ENCODE peak calls at places on chromosomes 5 and 9, in ten cellular contexts. One of them, this sample, is unnamed.

GRCh38 chr5:109121225-109121624 is 288.5 kb downstream of the PJA2 start:
- DNase-seq in heart left ventricle: no peak
- DNase-seq in prostate gland: no peak
- DNase-seq in body of pancreas: no peak
- DNase-seq in IMR-90: no peak
- DNase-seq in right lobe of liver: no peak
- DNase-seq in endothelial cell of umbilical vein: no peak
- DNase-seq in spleen: no peak
- DNase-seq in breast epithelium: no peak
- DNase-seq in tibial nerve: no peak
- DNase-seq in this sample: no peak

GRCh38 chr5:159412284-159413046 is 82.2 kb upstream of the IL12B start:
- DNase-seq in heart left ventricle: no peak
- DNase-seq in prostate gland: no peak
- DNase-seq in body of pancreas: no peak
- DNase-seq in IMR-90: no peak
- DNase-seq in right lobe of liver: no peak
- DNase-seq in endothelial cell of umbilical vein: no peak
- DNase-seq in spleen: peak; percentile 78
- DNase-seq in breast epithelium: no peak
- DNase-seq in tibial nerve: no peak
- DNase-seq in this sample: no peak

GRCh38 chr5:59042201-59042600 is 459.3 kb downstream of the RAB3C start:
- DNase-seq in heart left ventricle: no peak
- DNase-seq in prostate gland: no peak
- DNase-seq in body of pancreas: no peak
- DNase-seq in IMR-90: peak; percentile 63
- DNase-seq in right lobe of liver: no peak
- DNase-seq in endothelial cell of umbilical vein: peak; percentile 29
- DNase-seq in spleen: no peak
- DNase-seq in breast epithelium: no peak
- DNase-seq in tibial nerve: no peak
- DNase-seq in this sample: no peak

GRCh38 chr5:76972670-76973069 is 19.8 kb downstream of the CRHBP start:
- DNase-seq in heart left ventricle: no peak
- DNase-seq in prostate gland: no peak
- DNase-seq in body of pancreas: no peak
- DNase-seq in IMR-90: no peak
- DNase-seq in right lobe of liver: no peak
- DNase-seq in endothelial cell of umbilical vein: no peak
- DNase-seq in spleen: no peak
- DNase-seq in breast epithelium: no peak
- DNase-seq in tibial nerve: no peak
- DNase-seq in this sample: no peak

GRCh38 chr5:178368278-178368677 is 135.7 kb upstream of the PHYKPL start:
- DNase-seq in heart left ventricle: no peak
- DNase-seq in prostate gland: no peak
- DNase-seq in body of pancreas: no peak
- DNase-seq in IMR-90: no peak
- DNase-seq in right lobe of liver: no peak
- DNase-seq in endothelial cell of umbilical vein: no peak
- DNase-seq in spleen: peak; percentile 21
- DNase-seq in breast epithelium: no peak
- DNase-seq in tibial nerve: no peak
- DNase-seq in this sample: no peak

GRCh38 chr5:109688647-109688998 is 1.1 kb upstream of the MAN2A1 start:
- DNase-seq in heart left ventricle: no peak
- DNase-seq in prostate gland: no peak
- DNase-seq in body of pancreas: peak; percentile 53
- DNase-seq in IMR-90: peak; percentile 28
- DNase-seq in right lobe of liver: no peak
- DNase-seq in endothelial cell of umbilical vein: no peak
- DNase-seq in spleen: no peak
- DNase-seq in breast epithelium: no peak
- DNase-seq in tibial nerve: peak; percentile 20
- DNase-seq in this sample: no peak

GRCh38 chr5:156391139-156391538 is 64.2 kb downstream of the SGCD start:
- DNase-seq in heart left ventricle: no peak
- DNase-seq in prostate gland: no peak
- DNase-seq in body of pancreas: no peak
- DNase-seq in IMR-90: peak; percentile 100
- DNase-seq in right lobe of liver: no peak
- DNase-seq in endothelial cell of umbilical vein: no peak
- DNase-seq in spleen: no peak
- DNase-seq in breast epithelium: no peak
- DNase-seq in tibial nerve: no peak
- DNase-seq in this sample: no peak

GRCh38 chr5:163350083-163350482 is 87.3 kb upstream of the CCNG1 start:
- DNase-seq in heart left ventricle: no peak
- DNase-seq in prostate gland: no peak
- DNase-seq in body of pancreas: no peak
- DNase-seq in IMR-90: no peak
- DNase-seq in right lobe of liver: no peak
- DNase-seq in endothelial cell of umbilical vein: no peak
- DNase-seq in spleen: no peak
- DNase-seq in breast epithelium: no peak
- DNase-seq in tibial nerve: no peak
- DNase-seq in this sample: no peak

GRCh38 chr5:56123531-56124243 is 109.4 kb downstream of the ANKRD55 start:
- DNase-seq in heart left ventricle: peak; percentile 77
- DNase-seq in prostate gland: no peak
- DNase-seq in body of pancreas: peak; percentile 35
- DNase-seq in IMR-90: peak; percentile 100
- DNase-seq in right lobe of liver: peak; percentile 55
- DNase-seq in endothelial cell of umbilical vein: peak; percentile 99
- DNase-seq in spleen: peak; percentile 77
- DNase-seq in breast epithelium: no peak
- DNase-seq in tibial nerve: no peak
- DNase-seq in this sample: peak; percentile 92

GRCh38 chr5:94376672-94377345 is 241.6 kb downstream of the KIAA0825 start:
- DNase-seq in heart left ventricle: no peak
- DNase-seq in prostate gland: no peak
- DNase-seq in body of pancreas: no peak
- DNase-seq in IMR-90: no peak
- DNase-seq in right lobe of liver: no peak
- DNase-seq in endothelial cell of umbilical vein: no peak
- DNase-seq in spleen: peak; percentile 77
- DNase-seq in breast epithelium: no peak
- DNase-seq in tibial nerve: no peak
- DNase-seq in this sample: no peak

GRCh38 chr5:93079046-93079445 is 502.0 kb downstream of the NR2F1-AS1 start:
- DNase-seq in heart left ventricle: no peak
- DNase-seq in prostate gland: no peak
- DNase-seq in body of pancreas: no peak
- DNase-seq in IMR-90: no peak
- DNase-seq in right lobe of liver: no peak
- DNase-seq in endothelial cell of umbilical vein: no peak
- DNase-seq in spleen: no peak
- DNase-seq in breast epithelium: no peak
- DNase-seq in tibial nerve: no peak
- DNase-seq in this sample: no peak

GRCh38 chr5:173281910-173282309 is 46.3 kb downstream of the STC2 start:
- DNase-seq in heart left ventricle: no peak
- DNase-seq in prostate gland: no peak
- DNase-seq in body of pancreas: no peak
- DNase-seq in IMR-90: peak; percentile 21
- DNase-seq in right lobe of liver: no peak
- DNase-seq in endothelial cell of umbilical vein: no peak
- DNase-seq in spleen: no peak
- DNase-seq in breast epithelium: no peak
- DNase-seq in tibial nerve: no peak
- DNase-seq in this sample: no peak

DNA sequence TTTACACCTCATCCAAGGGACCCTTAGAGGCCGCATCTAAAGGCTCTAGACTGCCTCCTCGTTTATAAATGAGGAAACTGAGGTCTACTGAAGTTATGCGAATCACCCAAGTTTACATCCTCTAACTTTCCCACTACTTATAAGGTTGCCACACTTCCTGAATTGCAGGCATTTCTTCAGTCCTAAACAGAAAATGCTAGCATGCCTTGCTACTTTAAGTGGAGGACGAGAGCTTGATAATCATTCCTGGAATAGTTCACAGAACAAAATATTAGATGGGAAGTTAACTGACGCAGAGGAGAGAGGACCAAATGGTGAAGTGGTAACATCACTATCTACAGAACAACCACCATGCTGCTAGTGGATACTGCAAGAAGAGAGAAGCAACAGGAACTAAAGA is 85.8 kb downstream of the GNAQ start:
- DNase-seq in heart left ventricle: no peak
- DNase-seq in prostate gland: no peak
- DNase-seq in body of pancreas: no peak
- DNase-seq in IMR-90: peak; percentile 47
- DNase-seq in right lobe of liver: no peak
- DNase-seq in endothelial cell of umbilical vein: peak; percentile 22
- DNase-seq in spleen: no peak
- DNase-seq in breast epithelium: no peak
- DNase-seq in tibial nerve: no peak
- DNase-seq in this sample: no peak
- H3K27ac ChIP-seq in heart left ventricle: no peak overlapping the region
- H3K27ac ChIP-seq in prostate gland: no peak overlapping the region
- H3K27ac ChIP-seq in body of pancreas: no peak overlapping the region
- H3K27ac ChIP-seq in IMR-90: no peak overlapping the region
- H3K27ac ChIP-seq in right lobe of liver: peak overlapping the region; percentile 28
- H3K27ac ChIP-seq in endothelial cell of umbilical vein: no peak overlapping the region
- H3K27ac ChIP-seq in spleen: peak overlapping the region; percentile 79
- H3K27ac ChIP-seq in breast epithelium: peak overlapping the region; percentile 59
- H3K27ac ChIP-seq in tibial nerve: no peak overlapping the region
- H3K27ac ChIP-seq in this sample: no peak overlapping the region

GRCh38 chr9:124439086-124439485 is 11.2 kb upstream of the ADGRD2 start:
- DNase-seq in heart left ventricle: no peak
- DNase-seq in prostate gland: no peak
- DNase-seq in body of pancreas: no peak
- DNase-seq in IMR-90: no peak
- DNase-seq in right lobe of liver: no peak
- DNase-seq in endothelial cell of umbilical vein: no peak
- DNase-seq in spleen: peak; percentile 0
- DNase-seq in breast epithelium: no peak
- DNase-seq in tibial nerve: no peak
- DNase-seq in this sample: no peak
- TF ChIP-seq POLR2A in heart left ventricle: no peak
- TF ChIP-seq POLR2A in prostate gland: no peak
- TF ChIP-seq POLR2A in body of pancreas: no peak
- TF ChIP-seq POLR2A in IMR-90: no peak
- TF ChIP-seq POLR2A in right lobe of liver: no peak
- TF ChIP-seq POLR2A in endothelial cell of umbilical vein: no peak
- TF ChIP-seq POLR2A in spleen: no peak
- TF ChIP-seq POLR2A in breast epithelium: no peak
- TF ChIP-seq POLR2A in tibial nerve: no peak
- TF ChIP-seq POLR2A in this sample: no peak

GRCh38 chr5:31859096-31859495 is 220.2 kb downstream of the PDZD2 start:
- DNase-seq in heart left ventricle: no peak
- DNase-seq in prostate gland: no peak
- DNase-seq in body of pancreas: no peak
- DNase-seq in IMR-90: no peak
- DNase-seq in right lobe of liver: no peak
- DNase-seq in endothelial cell of umbilical vein: no peak
- DNase-seq in spleen: no peak
- DNase-seq in breast epithelium: no peak
- DNase-seq in tibial nerve: no peak
- DNase-seq in this sample: no peak

GRCh38 chr5:31854625-31855526 is 215.9 kb downstream of the PDZD2 start:
- DNase-seq in heart left ventricle: peak; percentile 47
- DNase-seq in prostate gland: peak; percentile 45
- DNase-seq in body of pancreas: peak; percentile 43
- DNase-seq in IMR-90: no peak
- DNase-seq in right lobe of liver: no peak
- DNase-seq in endothelial cell of umbilical vein: peak; percentile 8
- DNase-seq in spleen: no peak
- DNase-seq in breast epithelium: peak; percentile 24
- DNase-seq in tibial nerve: peak; percentile 46
- DNase-seq in this sample: no peak

GRCh38 chr5:31854181-31854624 is 215.3 kb downstream of the PDZD2 start:
- DNase-seq in heart left ventricle: peak; percentile 32
- DNase-seq in prostate gland: peak; percentile 34
- DNase-seq in body of pancreas: peak; percentile 20
- DNase-seq in IMR-90: peak; percentile 26
- DNase-seq in right lobe of liver: no peak
- DNase-seq in endothelial cell of umbilical vein: peak; percentile 40
- DNase-seq in spleen: no peak
- DNase-seq in breast epithelium: peak; percentile 18
- DNase-seq in tibial nerve: peak; percentile 23
- DNase-seq in this sample: no peak

GRCh38 chr5:31853398-31854135 is 214.6 kb downstream of the PDZD2 start:
- DNase-seq in heart left ventricle: no peak
- DNase-seq in prostate gland: peak; percentile 70
- DNase-seq in body of pancreas: no peak
- DNase-seq in IMR-90: no peak
- DNase-seq in right lobe of liver: no peak
- DNase-seq in endothelial cell of umbilical vein: no peak
- DNase-seq in spleen: no peak
- DNase-seq in breast epithelium: peak; percentile 23
- DNase-seq in tibial nerve: no peak
- DNase-seq in this sample: no peak

DNA sequence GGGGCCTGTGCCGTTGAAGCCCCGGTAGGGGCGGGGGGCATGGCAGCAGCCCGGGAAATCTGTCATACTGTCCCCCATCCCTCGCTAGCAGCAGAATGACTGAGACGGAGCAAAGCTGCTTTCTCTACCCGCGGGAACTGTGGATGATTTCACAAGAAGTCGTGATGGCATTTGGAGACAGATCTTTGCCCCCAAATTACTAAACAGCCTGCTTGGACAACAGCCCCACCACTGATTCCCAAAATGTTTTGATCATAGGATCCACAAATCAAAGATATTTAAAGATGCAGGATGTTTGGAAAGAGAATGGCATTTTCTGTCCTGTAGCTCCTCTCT is 216.6 kb downstream of the PDZD2 start:
- DNase-seq in heart left ventricle: no peak
- DNase-seq in prostate gland: no peak
- DNase-seq in body of pancreas: no peak
- DNase-seq in IMR-90: no peak
- DNase-seq in right lobe of liver: no peak
- DNase-seq in endothelial cell of umbilical vein: no peak
- DNase-seq in spleen: no peak
- DNase-seq in breast epithelium: no peak
- DNase-seq in tibial nerve: no peak
- DNase-seq in this sample: no peak
- H3K27me3 ChIP-seq in heart left ventricle: no peaks in the 10 kb centered on the region
- H3K27me3 ChIP-seq in prostate gland: no peaks in the 10 kb centered on the region
- H3K27me3 ChIP-seq in body of pancreas: no peaks in the 10 kb centered on the region
- H3K27me3 ChIP-seq in IMR-90: peaks cover 34% of the 10 kb centered on the region
- H3K27me3 ChIP-seq in right lobe of liver: peaks cover 7% of the 10 kb centered on the region
- H3K27me3 ChIP-seq in endothelial cell of umbilical vein: no peaks in the 10 kb centered on the region
- H3K27me3 ChIP-seq in spleen: peaks cover 34% of the 10 kb centered on the region
- H3K27me3 ChIP-seq in breast epithelium: no peaks in the 10 kb centered on the region
- H3K27me3 ChIP-seq in tibial nerve: no peaks in the 10 kb centered on the region
- H3K27me3 ChIP-seq in this sample: no peaks in the 10 kb centered on the region

DNA sequence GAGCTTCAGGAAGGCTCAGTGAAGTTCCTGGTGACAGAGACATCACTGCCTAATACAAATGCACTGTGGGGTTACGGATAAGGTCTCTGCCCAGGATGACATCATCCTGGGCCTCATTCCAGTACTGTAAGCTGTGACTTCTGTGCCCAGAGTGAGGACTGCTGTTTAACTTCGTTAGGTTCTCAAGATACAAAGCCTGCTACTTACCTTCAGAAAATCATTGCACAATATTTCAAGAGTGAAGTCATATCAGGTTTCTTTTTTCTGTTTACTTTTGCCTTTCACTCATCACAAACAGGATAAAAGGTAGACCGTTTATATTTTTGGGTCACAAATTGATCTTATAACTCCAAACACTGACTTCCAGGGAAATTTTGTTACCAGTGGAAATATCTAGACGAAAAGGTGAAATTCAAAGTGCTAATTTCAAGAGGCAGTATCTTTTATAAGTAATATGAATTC is 241.2 kb downstream of the PIK3R1 start:
- DNase-seq in heart left ventricle: peak; percentile 60
- DNase-seq in prostate gland: peak; percentile 55
- DNase-seq in body of pancreas: peak; percentile 85
- DNase-seq in IMR-90: peak; percentile 53
- DNase-seq in right lobe of liver: peak; percentile 54
- DNase-seq in endothelial cell of umbilical vein: peak; percentile 65
- DNase-seq in spleen: no peak
- DNase-seq in breast epithelium: peak; percentile 70
- DNase-seq in tibial nerve: no peak
- DNase-seq in this sample: peak; percentile 64
- H3K27ac ChIP-seq in heart left ventricle: no peak overlapping the region
- H3K27ac ChIP-seq in prostate gland: peak overlapping the region; percentile 13
- H3K27ac ChIP-seq in body of pancreas: peak overlapping the region; percentile 68
- H3K27ac ChIP-seq in IMR-90: no peak overlapping the region
- H3K27ac ChIP-seq in right lobe of liver: no peak overlapping the region
- H3K27ac ChIP-seq in endothelial cell of umbilical vein: no peak overlapping the region
- H3K27ac ChIP-seq in spleen: no peak overlapping the region
- H3K27ac ChIP-seq in breast epithelium: peak overlapping the region; percentile 69
- H3K27ac ChIP-seq in tibial nerve: no peak overlapping the region
- H3K27ac ChIP-seq in this sample: no peak overlapping the region

This sample was measured in adrenal gland.